ENCODE peak calls at places on chromosomes 2 and 18, in eight cellular contexts. I is GM23338, B is mammary epithelial cell, A is HepG2, C is neural progenitor cell, V is fibroblast of lung, S is astrocyte, O is DND-41. W is an unnamed sample.
A peak's percentile ranks its signal among the peaks of the same experiment; 100 is the strongest.

GRCh38 chr2:197081294-197081693 is 154.8 kb upstream of the PGAP1 start:
- DNase-seq in I (no peak), B (no peak), A (no peak), C (no peak), V (no peak), S (no peak), O (no peak), W (no peak)

GRCh38 chr18:22556271-22556990 is 138.7 kb upstream of the CTAGE1 start:
- DNase-seq in I (no peak), B (no peak), A (no peak), C (no peak), V (no peak), S (peak; percentile 51), O (no peak), W (no peak)

GRCh38 chr2:67844024-67844540 is 218.7 kb downstream of the C1D start:
- DNase-seq in I (no peak), B (no peak), A (no peak), C (no peak), V (no peak), S (no peak), O (no peak), W (no peak)

GRCh38 chr2:55093381-55093780 is 43.1 kb upstream of the RTN4 start:
- DNase-seq in I (no peak), B (peak; percentile 72), A (no peak), C (no peak), V (peak; percentile 61), S (peak; percentile 87), O (no peak), W (peak; percentile 25)

GRCh38 chr2:20021405-20022009 is 9.0 kb upstream of the MATN3 start:
- DNase-seq in I (no peak), B (no peak), A (no peak), C (no peak), V (no peak), S (no peak), O (no peak), W (no peak)

GRCh38 chr2:212052412-212053159 is 486.0 kb downstream of the ERBB4 start:
- DNase-seq in I (no peak), B (peak; percentile 45), A (no peak), C (no peak), V (peak; percentile 87), S (peak; percentile 84), O (peak; percentile 39), W (no peak)

GRCh38 chr2:42196403-42197267 is 27.5 kb downstream of the EML4 start:
- DNase-seq in I (peak; percentile 88), B (peak; percentile 35), A (peak; percentile 83), C (peak; percentile 57), V (peak; percentile 74), S (peak; percentile 47), O (peak; percentile 51), W (no peak)

GRCh38 chr2:102975996-102976636 is 214.3 kb downstream of the TMEM182 start:
- DNase-seq in I (peak; percentile 84), B (peak; percentile 34), A (peak; percentile 50), C (peak; percentile 83), V (peak; percentile 12), S (peak; percentile 18), O (peak; percentile 4), W (no peak)

GRCh38 chr2:72915907-72916742 is 1.2 kb upstream of the EMX1 start:
- DNase-seq in I (peak; percentile 92), B (peak; percentile 57), A (peak; percentile 60), C (peak; percentile 94), V (peak; percentile 21), S (no peak), O (no peak), W (peak; percentile 58)

GRCh38 chr18:49098386-49098785 is 147.6 kb upstream of the SMAD7 start:
- DNase-seq in I (no peak), B (no peak), A (no peak), C (peak; percentile 32), V (no peak), S (no peak), O (no peak), W (no peak)

GRCh38 chr18:11004294-11004693 is 145.1 kb downstream of the PIEZO2 start:
- DNase-seq in I (no peak), B (no peak), A (no peak), C (no peak), V (peak; percentile 48), S (no peak), O (no peak), W (no peak)

GRCh38 chr18:75607701-75608100 is 180.2 kb upstream of the SMIM21 start:
- DNase-seq in I (no peak), B (no peak), A (no peak), C (no peak), V (peak; percentile 1), S (peak; percentile 30), O (no peak), W (no peak)

GRCh38 chr18:45059695-45060094 is 379.0 kb downstream of the SETBP1 start:
- DNase-seq in I (no peak), B (peak; percentile 83), A (no peak), C (no peak), V (peak; percentile 76), S (peak; percentile 82), O (no peak), W (peak; percentile 56)

GRCh38 chr2:195477248-195477995 is 179.6 kb upstream of the SLC39A10 start:
- DNase-seq in I (no peak), B (peak; percentile 77), A (no peak), C (no peak), V (peak; percentile 82), S (peak; percentile 90), O (no peak), W (no peak)

GRCh38 chr18:36830141-36830495 is 1.2 kb downstream of the KIAA1328 start:
- DNase-seq in I (no peak), B (no peak), A (peak; percentile 4), C (no peak), V (no peak), S (no peak), O (no peak), W (no peak)

GRCh38 chr18:36828630-36829361 is at the start of the genes KIAA1328 and TPGS2:
- DNase-seq in I (peak; percentile 88), B (peak; percentile 87), A (peak; percentile 75), C (peak; percentile 91), V (peak; percentile 86), S (peak; percentile 69), O (peak; percentile 92), W (peak; percentile 65)

GRCh38 chr18:36825526-36825925 is 3.3 kb downstream of the TPGS2 start:
- DNase-seq in I (no peak), B (no peak), A (no peak), C (no peak), V (no peak), S (no peak), O (no peak), W (no peak)

GRCh38 chr18:36829362-36830140 is 624 bp downstream of the KIAA1328 start:
- DNase-seq in I (no peak), B (no peak), A (peak; percentile 25), C (peak; percentile 70), V (peak; percentile 32), S (peak; percentile 32), O (no peak), W (no peak)

GRCh38 chr18:36828157-36828629 is 609 bp downstream of the TPGS2 start:
- DNase-seq in I (peak; percentile 70), B (peak; percentile 55), A (peak; percentile 16), C (peak; percentile 73), V (peak; percentile 50), S (peak; percentile 51), O (peak; percentile 49), W (peak; percentile 59)
- TF ChIP-seq CTCF in I (no peak), B (no peak), A (no peak), C (no peak), V (peak; percentile 2), S (no peak), O (no peak), W (no peak)

GRCh38 chr2:61350777-61351176 is 120.1 kb downstream of the USP34 start:
- DNase-seq in I (no peak), B (no peak), A (no peak), C (no peak), V (no peak), S (no peak), O (no peak), W (no peak)

GRCh38 chr2:61354486-61355197 is 116.2 kb downstream of the USP34 start:
- DNase-seq in I (no peak), B (no peak), A (no peak), C (no peak), V (no peak), S (no peak), O (no peak), W (no peak)

GRCh38 chr2:61356261-61356957 is 114.5 kb downstream of the USP34 start:
- DNase-seq in I (no peak), B (peak; percentile 29), A (peak; percentile 43), C (no peak), V (peak; percentile 79), S (peak; percentile 16), O (no peak), W (no peak)

GRCh38 chr2:61356958-61357350 is 113.9 kb downstream of the USP34 start:
- DNase-seq in I (no peak), B (no peak), A (no peak), C (no peak), V (peak; percentile 71), S (peak; percentile 72), O (no peak), W (no peak)

GRCh38 chr2:61353909-61354308 is 117.0 kb downstream of the USP34 start:
- DNase-seq in I (no peak), B (no peak), A (no peak), C (no peak), V (no peak), S (no peak), O (no peak), W (no peak)
- H3K4me3 ChIP-seq in I (no peak overlapping the region), B (no peak overlapping the region), A (no peak overlapping the region), C (no peak overlapping the region), V (no peak overlapping the region), S (no peak overlapping the region), O (no peak overlapping the region), W (peak overlapping the region; percentile 9)

GRCh38 chr2:174334781-174335604 is at the start of gene SP9:
- DNase-seq in I (peak; percentile 97), B (no peak), A (peak; percentile 44), C (peak; percentile 95), V (peak; percentile 50), S (peak; percentile 60), O (no peak), W (no peak)
- TF ChIP-seq EZH2 in I (peak; percentile 98), B (peak; percentile 51), A (peak; percentile 93), C (no peak), V (peak; percentile 88), S (peak; percentile 58), O (no peak), W (no peak)

DNA sequence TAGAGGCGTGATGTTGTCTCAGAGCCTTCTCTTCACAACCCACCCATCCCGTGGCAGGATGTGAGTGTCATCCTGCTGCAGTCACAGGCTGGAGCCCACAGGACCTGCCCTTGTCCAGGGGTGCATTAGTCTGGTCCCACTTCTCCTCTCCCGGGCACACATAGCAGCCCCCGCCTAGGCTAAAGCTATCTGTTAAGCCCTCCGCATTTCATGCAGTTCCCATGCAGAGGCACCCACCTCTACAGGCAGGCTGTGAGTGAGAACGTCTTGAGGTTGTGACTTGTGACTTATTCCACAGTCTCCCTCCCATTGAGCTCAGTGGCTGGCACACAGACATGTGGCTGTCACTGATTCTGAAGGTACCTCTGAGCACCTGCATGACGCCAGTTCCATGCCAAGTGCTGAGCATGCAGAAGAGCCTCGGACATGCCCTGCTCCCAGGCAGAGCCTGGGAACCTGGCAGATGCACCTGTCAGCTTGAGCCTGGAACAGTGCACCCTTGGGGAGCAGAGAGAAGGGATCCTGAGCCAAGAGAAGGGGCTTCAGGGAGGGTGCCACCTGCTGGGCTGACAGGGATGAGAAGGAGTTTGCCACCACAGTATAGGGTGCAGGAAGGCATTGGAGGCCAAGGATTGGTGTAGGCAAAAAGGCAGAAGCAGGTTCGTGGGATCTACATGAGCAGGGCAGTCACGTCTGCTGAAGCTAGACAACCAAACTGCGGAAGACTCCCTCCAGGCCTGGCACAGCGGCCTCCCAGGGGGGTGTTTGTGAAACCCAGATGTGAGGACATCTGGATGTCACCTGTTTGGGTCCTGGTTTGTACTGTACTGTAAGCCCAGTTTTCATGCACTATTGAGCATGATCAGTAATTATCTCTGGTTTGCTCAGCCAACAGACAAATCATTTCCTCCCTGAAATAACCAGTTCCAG is 213.6 kb downstream of the GLI2 start:
- DNase-seq in I (peak; percentile 28), B (no peak), A (peak; percentile 40), C (no peak), V (no peak), S (no peak), O (peak; percentile 6), W (no peak)
- TF ChIP-seq CTCF in I (peak; percentile 22), B (peak; percentile 54), A (peak; percentile 77), C (peak; percentile 18), V (no peak), S (peak; percentile 14), O (peak; percentile 46), W (peak; percentile 64)

W was measured in PC-9.